ENCODE peak calls at places on chromosomes 2 and 18, in five cellular contexts. B is CD4-positive, alpha-beta T cell; M is HL-60; Z is right cardiac atrium; L is astrocyte. P is an unnamed sample.

GRCh38 chr2:137380610-137381009 is 583.7 kb upstream of the HNMT start:
- DNase-seq in B (no peak), M (no peak), Z (no peak), L (peak; percentile 17), P (no peak)

GRCh38 chr18:34647251-34647650 is 62.8 kb upstream of the DTNA start:
- DNase-seq in B (no peak), M (no peak), Z (no peak), L (no peak), P (peak; percentile 52)

GRCh38 chr2:44975571-44976450 is 33.4 kb downstream of the SIX2 start:
- DNase-seq in B (no peak), M (no peak), Z (no peak), L (no peak), P (peak; percentile 38)

GRCh38 chr18:47582055-47582454 is 330.6 kb upstream of the SKOR2 start:
- DNase-seq in B (no peak), M (no peak), Z (no peak), L (no peak), P (no peak)

GRCh38 chr18:76953186-76953982 is 131.0 kb downstream of the ZNF236 start:
- DNase-seq in B (no peak), M (no peak), Z (peak; percentile 80), L (peak; percentile 19), P (peak; percentile 76)

GRCh38 chr2:26495705-26496271 is 17.9 kb upstream of the OTOF start:
- DNase-seq in B (no peak), M (no peak), Z (no peak), L (peak; percentile 29), P (no peak)

GRCh38 chr2:216572582-216573578 is 60.3 kb upstream of the IGFBP2 start:
- DNase-seq in B (no peak), M (no peak), Z (peak; percentile 80), L (peak; percentile 55), P (peak; percentile 60)

GRCh38 chr2:199404841-199405240 is 52.9 kb downstream of the SATB2 start:
- DNase-seq in B (no peak), M (no peak), Z (no peak), L (peak; percentile 64), P (no peak)

GRCh38 chr2:46493241-46493970 is 14.0 kb downstream of the TMEM247 start:
- DNase-seq in B (no peak), M (no peak), Z (no peak), L (peak; percentile 70), P (no peak)

GRCh38 chr18:5538541-5538940 is 5.3 kb downstream of the EPB41L3 start:
- DNase-seq in B (no peak), M (no peak), Z (no peak), L (no peak), P (no peak)

GRCh38 chr18:5546660-5547059 is 2.9 kb upstream of the EPB41L3 start:
- DNase-seq in B (no peak), M (peak; percentile 79), Z (peak; percentile 28), L (peak; percentile 43), P (peak; percentile 54)

GRCh38 chr18:5542393-5543035 is 1.3 kb downstream of the EPB41L3 start:
- DNase-seq in B (no peak), M (peak; percentile 84), Z (peak; percentile 28), L (no peak), P (peak; percentile 50)

GRCh38 chr18:5543036-5543671 is 643 bp downstream of the EPB41L3 start:
- DNase-seq in B (no peak), M (peak; percentile 33), Z (peak; percentile 38), L (no peak), P (peak; percentile 30)

DNA sequence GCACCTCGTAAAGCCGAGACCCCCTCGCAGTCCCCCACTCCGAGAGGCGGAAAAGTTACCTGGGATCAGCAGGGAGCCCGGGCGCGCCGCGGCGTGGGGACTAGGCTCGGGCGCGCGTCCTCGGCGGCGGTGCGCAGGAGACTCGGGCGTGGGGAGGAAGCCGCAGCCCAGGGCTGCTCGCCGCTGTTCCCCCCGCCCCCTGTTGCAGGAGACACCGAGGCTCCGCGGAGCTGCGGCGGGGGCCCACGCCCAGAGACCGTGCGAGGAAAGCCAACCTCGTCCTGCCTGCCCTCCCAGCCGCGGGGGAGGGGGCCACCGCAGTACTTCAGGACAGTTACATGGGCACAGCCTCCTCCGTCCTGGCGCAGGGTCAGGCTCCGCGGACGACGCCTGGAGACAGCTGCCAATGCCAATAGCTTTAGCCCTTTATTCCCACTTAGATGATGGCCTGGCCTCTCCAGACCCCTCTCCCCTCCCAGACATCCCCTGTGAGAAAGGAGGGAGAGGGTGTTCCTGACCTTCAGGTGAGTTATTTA is at the start of gene EPB41L3:
- DNase-seq in B (peak; percentile 15), M (peak; percentile 76), Z (peak; percentile 77), L (peak; percentile 18), P (peak; percentile 75)
- H3K27me3 ChIP-seq in B (peaks cover 42% of the 10 kb centered on the region), M (no peaks in the 10 kb centered on the region), Z (no peaks in the 10 kb centered on the region), L (no peaks in the 10 kb centered on the region), P (no peaks in the 10 kb centered on the region)

GRCh38 chr2:18514838-18515461 is 45.5 kb downstream of the RDH14 start:
- DNase-seq in B (no peak), M (no peak), Z (no peak), L (no peak), P (no peak)
- H3K27me3 ChIP-seq in B (peaks cover 10% of the 10 kb centered on the region), M (no peaks in the 10 kb centered on the region), Z (no peaks in the 10 kb centered on the region), L (no peaks in the 10 kb centered on the region), P (no peaks in the 10 kb centered on the region)

GRCh38 chr2:219490600-219491130 is 8.0 kb upstream of the GMPPA start:
- DNase-seq in B (no peak), M (no peak), Z (no peak), L (no peak), P (no peak)
- H3K27me3 ChIP-seq in B (peaks cover 54% of the 10 kb centered on the region), M (peaks cover 41% of the 10 kb centered on the region), Z (no peaks in the 10 kb centered on the region), L (no peaks in the 10 kb centered on the region), P (no peaks in the 10 kb centered on the region)

DNA sequence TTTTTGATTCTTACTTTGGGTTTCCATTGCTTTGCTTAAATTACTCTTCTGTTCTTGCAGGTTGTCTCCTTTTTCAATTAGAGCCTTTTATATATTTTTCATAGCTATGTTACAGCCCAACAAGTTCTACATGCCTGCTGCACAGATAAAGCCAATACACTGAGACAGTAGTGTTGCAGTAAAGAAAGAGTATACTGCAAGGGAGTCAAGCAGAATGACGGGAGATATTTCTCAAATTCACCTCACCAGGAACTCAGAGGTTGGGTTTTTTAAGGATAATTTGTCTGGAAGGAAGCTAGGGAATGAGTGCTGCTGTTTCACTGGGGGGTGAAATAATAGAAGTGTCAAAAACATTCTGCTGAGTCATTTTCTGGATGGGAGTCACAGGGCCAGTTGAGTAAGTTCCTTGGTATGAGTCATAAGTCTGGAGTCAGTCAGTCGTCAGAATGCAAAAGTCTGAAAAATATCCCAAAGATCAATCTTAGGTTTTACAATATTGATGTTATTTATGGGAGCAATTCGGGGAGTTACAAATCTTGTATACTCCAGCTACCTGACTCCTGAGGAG is 193.0 kb upstream of the RGPD4 start:
- DNase-seq in B (no peak), M (no peak), Z (no peak), L (peak; percentile 92), P (no peak)
- H3K27me3 ChIP-seq in B (no peaks in the 10 kb centered on the region), M (no peaks in the 10 kb centered on the region), Z (no peaks in the 10 kb centered on the region), L (no peaks in the 10 kb centered on the region), P (no peaks in the 10 kb centered on the region)

GRCh38 chr2:10875126-10875525 is 36.6 kb upstream of the KCNF1 start:
- DNase-seq in B (no peak), M (no peak), Z (no peak), L (no peak), P (no peak)

GRCh38 chr2:10873790-10874437 is 37.8 kb upstream of the KCNF1 start:
- DNase-seq in B (no peak), M (no peak), Z (peak; percentile 53), L (peak; percentile 30), P (no peak)

GRCh38 chr2:10871978-10872377 is 39.8 kb upstream of the KCNF1 start:
- DNase-seq in B (no peak), M (no peak), Z (no peak), L (no peak), P (no peak)

GRCh38 chr2:10876394-10876793 is 35.3 kb upstream of the KCNF1 start:
- DNase-seq in B (no peak), M (no peak), Z (no peak), L (no peak), P (no peak)

DNA sequence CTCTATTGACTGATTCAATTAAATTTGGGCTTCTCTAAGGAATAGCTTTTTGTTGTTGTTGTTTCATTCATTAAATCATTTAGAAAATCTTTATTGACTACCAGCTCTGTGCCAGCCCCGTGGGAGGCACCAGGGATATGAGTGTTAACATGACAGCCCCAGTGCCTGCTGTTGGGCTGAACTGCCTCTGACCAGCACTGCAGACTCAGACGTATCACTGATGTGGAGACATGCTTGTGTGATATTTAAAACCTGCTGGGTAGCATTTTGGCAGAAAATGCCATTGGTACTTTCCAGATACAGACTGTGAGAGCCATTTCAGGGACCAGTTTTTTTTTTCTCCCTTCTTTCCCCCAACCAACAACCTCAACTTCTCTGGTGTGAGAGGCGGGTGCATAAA is 38.6 kb upstream of the KCNF1 start:
- DNase-seq in B (no peak), M (no peak), Z (no peak), L (no peak), P (no peak)
- H3K27me3 ChIP-seq in B (peaks cover 8% of the 10 kb centered on the region), M (peaks cover 7% of the 10 kb centered on the region), Z (no peaks in the 10 kb centered on the region), L (no peaks in the 10 kb centered on the region), P (no peaks in the 10 kb centered on the region)